ENCODE peak calls at places on chromosomes 12 and 14, in ten cellular contexts. U, S, F, P, Z, G, D, H, R and A are unnamed samples.

GRCh38 chr14:93533864-93534263 is 103.1 kb downstream of the UNC79 start:
- DNase-seq in G (no peak), P (no peak), F (peak; percentile 17), U (no peak), H (no peak), D (no peak), R (no peak), Z (no peak), S (no peak), A (peak; percentile 54)

GRCh38 chr14:33527023-33527634 is 423.7 kb downstream of the EGLN3 start:
- DNase-seq in R (no peak), Z (no peak), F (no peak), G (no peak), S (no peak), H (no peak), D (no peak), U (no peak), P (no peak), A (no peak)

GRCh38 chr12:75389061-75389460 is 1.8 kb upstream of the GLIPR1L2 start:
- DNase-seq in R (peak; percentile 13), G (no peak), H (no peak), U (no peak), Z (peak; percentile 15), F (peak; percentile 89), P (peak; percentile 62), S (peak; percentile 34), D (no peak), A (no peak)

GRCh38 chr14:29444805-29445204 is 482.8 kb downstream of the PRKD1 start:
- DNase-seq in G (no peak), S (no peak), P (peak; percentile 17), H (no peak), F (no peak), D (no peak), U (no peak), Z (no peak), R (no peak), A (no peak)

GRCh38 chr12:58833844-58834243 is 86.5 kb downstream of the LRIG3 start:
- DNase-seq in D (no peak), F (no peak), U (no peak), G (no peak), S (no peak), Z (no peak), H (no peak), R (no peak), P (peak; percentile 10), A (no peak)

GRCh38 chr12:43550831-43551270 is 1.2 kb downstream of the ADAMTS20 start:
- DNase-seq in P (no peak), R (no peak), G (no peak), U (no peak), D (no peak), H (no peak), Z (no peak), S (no peak), F (no peak), A (no peak)

GRCh38 chr12:49089831-49090773 is 4.5 kb downstream of the DHH start:
- DNase-seq in H (peak; percentile 11), S (no peak), U (peak; percentile 60), R (no peak), Z (peak; percentile 36), P (peak; percentile 59), G (no peak), D (no peak), F (peak; percentile 35), A (peak; percentile 26)

GRCh38 chr12:93148412-93148811 is 219.3 kb upstream of the EEA1 start:
- DNase-seq in U (no peak), G (no peak), P (no peak), R (no peak), S (no peak), H (no peak), Z (no peak), F (no peak), D (no peak), A (peak; percentile 85)

GRCh38 chr12:75714462-75715322 is 203.3 kb upstream of the KRR1 start:
- DNase-seq in G (no peak), D (no peak), P (no peak), U (no peak), S (peak; percentile 87), R (no peak), F (no peak), Z (no peak), H (no peak), A (peak; percentile 79)

GRCh38 chr14:61616524-61617185 is 78.7 kb upstream of the HIF1A start:
- DNase-seq in R (no peak), D (no peak), S (peak; percentile 80), H (no peak), F (peak; percentile 79), P (peak; percentile 80), U (no peak), Z (no peak), G (no peak), A (peak; percentile 64)

GRCh38 chr12:83106873-83107272 is 420.2 kb downstream of the TMTC2 start:
- DNase-seq in P (no peak), Z (no peak), U (no peak), G (no peak), S (no peak), D (no peak), F (no peak), H (no peak), R (no peak), A (no peak)

GRCh38 chr12:107929436-107929835 is 154.9 kb downstream of the ASCL4 start:
- DNase-seq in D (no peak), U (no peak), G (no peak), S (peak; percentile 7), F (peak; percentile 31), R (peak; percentile 19), P (peak; percentile 14), Z (no peak), H (no peak), A (peak; percentile 5)

GRCh38 chr12:56724660-56724988 is 475 bp downstream of the NACA start:
- DNase-seq in S (peak; percentile 10), U (no peak), G (no peak), D (no peak), Z (peak; percentile 16), F (peak; percentile 25), H (peak; percentile 7), R (no peak), P (no peak), A (no peak)

GRCh38 chr12:104355630-104356029 is 52.1 kb downstream of the EID3 start:
- DNase-seq in P (no peak), F (no peak), H (no peak), R (no peak), G (no peak), S (no peak), D (no peak), Z (no peak), U (no peak), A (peak; percentile 30)

GRCh38 chr14:106129274-106129673 is 602.9 kb downstream of the TMEM121 start:
- DNase-seq in D (no peak), R (no peak), P (no peak), H (no peak), F (no peak), S (no peak), U (peak; percentile 46), Z (no peak), G (no peak), A (peak; percentile 0)

GRCh38 chr12:124002021-124002640 is 29.1 kb downstream of the ZNF664 start:
- DNase-seq in F (no peak), U (no peak), D (no peak), H (peak; percentile 26), G (no peak), R (no peak), Z (no peak), P (no peak), S (no peak), A (no peak)